ENCODE peak calls at places on chromosomes 13 and 19, in four cellular contexts. T is colonic mucosa, L is NCI-H1436, D is Calu3. B is an unnamed sample.

GRCh38 chr13:64075543-64076271 is 2660.1 kb upstream of the PCDH20 start:
- DNase-seq in L (no peak), D (no peak), T (no peak), B (no peak)

GRCh38 chr19:18717601-18718000 is 34.1 kb downstream of the CRTC1 start:
- DNase-seq in T (no peak), L (no peak), D (no peak), B (no peak)

GRCh38 chr19:517721-518136 is 10.4 kb downstream of the TPGS1 start:
- DNase-seq in L (no peak), T (no peak), D (no peak), B (no peak)

GRCh38 chr19:29526730-29527499 is 1.1 kb downstream of the VSTM2B start:
- DNase-seq in D (no peak), L (no peak), T (no peak), B (no peak)

GRCh38 chr13:59356607-59357006 is 807.1 kb downstream of the DIAPH3 start:
- DNase-seq in L (no peak), D (no peak), T (no peak), B (no peak)

GRCh38 chr19:12364391-12365093 is 941 bp downstream of the ZNF442 start:
- DNase-seq in T (peak), L (no peak), D (peak), B (no peak)

GRCh38 chr19:54668353-54668752 is 5.6 kb downstream of the LILRB4 start:
- DNase-seq in D (no peak), T (no peak), L (no peak), B (no peak)

GRCh38 chr13:74191036-74191809 is 57.0 kb upstream of the KLF12 start:
- DNase-seq in T (no peak), L (no peak), D (no peak), B (no peak)

GRCh38 chr19:4059931-4060620 is 6.6 kb downstream of the ZBTB7A start:
- DNase-seq in D (peak), L (no peak), T (peak), B (no peak)

GRCh38 chr19:14475251-14476073 is at the start of gene PTGER1:
- DNase-seq in D (no peak), T (peak), L (no peak), B (no peak)

GRCh38 chr13:113354831-113355610 is 8.9 kb downstream of the GRTP1 start:
- DNase-seq in L (no peak), T (no peak), D (no peak), B (no peak)

GRCh38 chr13:35947315-35947714 is 183.9 kb downstream of the DCLK1 start:
- DNase-seq in D (no peak), L (no peak), T (no peak), B (no peak)

GRCh38 chr13:113628291-113629270 is 29.4 kb downstream of the ATP4B start:
- DNase-seq in L (no peak), T (no peak), D (no peak), B (peak)

GRCh38 chr19:41997121-41997850 is 3.3 kb upstream of the ATP1A3 start:
- DNase-seq in D (peak), L (peak), T (peak), B (peak)

GRCh38 chr13:106466691-106467405 is 68.6 kb downstream of the EFNB2 start:
- DNase-seq in L (no peak), T (no peak), D (no peak), B (no peak)